ENCODE peak calls at places on chromosomes 13 and 19, in nine cellular contexts. H is choroid plexus epithelial cell; Q is stimulated activated CD4-positive, alpha-beta T cell treated with anti-CD3 and anti-CD28 coated beads, Interleukin-1b, Interleukin-23, amount 100 ng/mL, for 48 hours; A is K562; C is NCI-H774; F is Calu3; B is heart right ventricle; Y is NCI-H146; N is anterior cingulate cortex. L is an unnamed sample.

GRCh38 chr19:16871870-16872269 is 16.9 kb upstream of the F2RL3 start:
- DNase-seq in F (no peak), C (no peak), Q (no peak), A (no peak), Y (no peak), H (no peak), N (no peak), B (no peak), L (no peak)

GRCh38 chr19:51742736-51743288 is 8.9 kb downstream of the FPR1 start:
- DNase-seq in C (no peak), B (no peak), A (no peak), N (no peak), H (peak), Y (no peak), Q (no peak), F (no peak), L (peak)

GRCh38 chr13:77002590-77003190 is 10.8 kb downstream of the CLN5 start:
- DNase-seq in C (no peak), F (no peak), Q (no peak), B (no peak), A (no peak), Y (no peak), N (no peak), H (peak), L (no peak)

GRCh38 chr13:74070065-74070464 is 64.1 kb downstream of the KLF12 start:
- DNase-seq in N (no peak), A (no peak), Y (no peak), B (no peak), Q (no peak), F (no peak), H (no peak), C (no peak), L (no peak)

GRCh38 chr19:480016-480855 is 16.1 kb upstream of the MADCAM1 start:
- DNase-seq in Q (peak), F (peak), C (peak), H (peak), Y (peak), A (peak), B (peak), N (peak), L (no peak)

GRCh38 chr19:13160557-13160956 is 10.3 kb downstream of the IER2 start:
- DNase-seq in C (no peak), N (no peak), A (no peak), H (no peak), Y (no peak), B (no peak), F (no peak), Q (no peak), L (no peak)

GRCh38 chr19:13797870-13798269 is 2.6 kb downstream of the ZSWIM4 start:
- DNase-seq in N (no peak), A (no peak), Q (no peak), B (no peak), H (peak), F (peak), C (no peak), Y (no peak), L (no peak)

GRCh38 chr19:29421186-29421525 is 104.6 kb upstream of the VSTM2B start:
- DNase-seq in Q (no peak), B (no peak), N (no peak), Y (no peak), H (no peak), F (no peak), C (no peak), A (no peak), L (no peak)

GRCh38 chr19:474126-475078 is 13.6 kb upstream of the SHC2 start:
- DNase-seq in Q (no peak), B (peak), Y (no peak), H (no peak), C (no peak), N (no peak), F (no peak), A (no peak), L (no peak)

GRCh38 chr13:26050568-26051230 is 1.1 kb downstream of the SHISA2 start:
- DNase-seq in Q (no peak), C (peak), Y (peak), A (no peak), F (no peak), B (peak), H (peak), N (peak), L (no peak)